ENCODE peak calls at places on chromosome 11, in nine cellular contexts. X is neural progenitor cell, H is OCI-LY7, W is GM23338, I is SK-N-SH, U is hepatocyte, P is HCT116, E is PC-3, F is GM23248. D is an unnamed sample.

GRCh38 chr11:59380263-59381059 is 21.8 kb downstream of the OR5AN1 start:
- DNase-seq in W (no peak), X (no peak), I (no peak), P (no peak), E (no peak), F (no peak), U (no peak), H (no peak), D (peak)

GRCh38 chr11:2289350-2289749 is 12.4 kb downstream of the C11orf21 start:
- DNase-seq in E (no peak), F (no peak), H (no peak), W (no peak), X (no peak), P (no peak), I (no peak), U (no peak), D (no peak)

GRCh38 chr11:117479372-117479771 is 151.7 kb downstream of the CEP164 start:
- DNase-seq in X (no peak), F (no peak), H (peak), U (no peak), I (no peak), W (peak), P (peak), E (no peak), D (no peak)

GRCh38 chr11:1345752-1346513 is 36.5 kb upstream of the TOLLIP start:
- DNase-seq in W (no peak), X (no peak), F (no peak), I (peak), H (no peak), E (no peak), U (no peak), P (no peak), D (no peak)

GRCh38 chr11:61800331-61801281 is 7.9 kb downstream of the FEN1 start:
- DNase-seq in W (no peak), U (no peak), P (no peak), I (no peak), F (no peak), H (no peak), E (peak), X (no peak), D (no peak)

GRCh38 chr11:130070109-130070828 is 575 bp downstream of the APLP2 start:
- DNase-seq in X (peak), P (no peak), H (peak), U (peak), E (peak), F (peak), W (peak), I (peak), D (peak)

GRCh38 chr11:8263109-8263768 is 439 bp downstream of the LMO1 start:
- DNase-seq in E (no peak), I (peak), W (peak), H (no peak), X (peak), P (no peak), U (no peak), F (peak), D (no peak)

GRCh38 chr11:75706260-75706729 is 11.3 kb upstream of the MOGAT2 start:
- DNase-seq in U (peak), I (peak), E (peak), F (peak), P (peak), W (peak), H (peak), X (peak), D (peak)

GRCh38 chr11:62073061-62073460 is 50.8 kb upstream of the INCENP start:
- DNase-seq in X (no peak), I (no peak), P (no peak), U (no peak), E (no peak), W (no peak), F (no peak), H (no peak), D (no peak)

GRCh38 chr11:70159612-70160570 is 43.2 kb upstream of the FADD start:
- DNase-seq in I (no peak), W (no peak), E (peak), P (peak), F (peak), H (no peak), X (no peak), U (no peak), D (no peak)

GRCh38 chr11:69131644-69132300 is 24.0 kb upstream of the SMIM38 start:
- DNase-seq in E (peak), X (peak), U (peak), I (peak), H (no peak), F (peak), P (peak), W (peak), D (peak)

GRCh38 chr11:68912254-68912653 is 8.6 kb downstream of the IGHMBP2 start:
- DNase-seq in H (no peak), E (peak), F (peak), U (no peak), X (no peak), W (no peak), I (no peak), P (no peak), D (no peak)

GRCh38 chr11:112374486-112375140 is 114.0 kb upstream of the PLET1 start:
- DNase-seq in F (no peak), E (no peak), H (no peak), U (no peak), P (no peak), I (no peak), W (peak), X (no peak), D (no peak)

GRCh38 chr11:78063440-78064181 is at the start of gene THRSP:
- DNase-seq in P (no peak), I (no peak), X (no peak), F (no peak), E (no peak), H (no peak), U (no peak), W (no peak), D (no peak)

GRCh38 chr11:8790964-8791363 is 108.4 kb downstream of the RPL27A start:
- DNase-seq in P (no peak), H (no peak), X (no peak), W (no peak), E (no peak), F (no peak), U (no peak), I (no peak), D (no peak)

GRCh38 chr11:94638278-94638901 is 71.2 kb downstream of the PIWIL4 start:
- DNase-seq in F (peak), X (no peak), I (no peak), W (no peak), E (no peak), H (no peak), P (no peak), U (no peak), D (no peak)

GRCh38 chr11:109401532-109401931 is 20.5 kb upstream of the C11orf87 start:
- DNase-seq in H (no peak), W (no peak), I (no peak), X (no peak), P (no peak), U (no peak), F (peak), E (peak), D (no peak)

GRCh38 chr11:118401880-118402590 is 629 bp downstream of the ATP5MG start:
- DNase-seq in F (peak), E (peak), P (no peak), I (no peak), X (peak), U (peak), H (no peak), W (peak), D (no peak)

GRCh38 chr11:19805346-19805745 is 92.7 kb downstream of the NAV2 start:
- DNase-seq in W (no peak), I (no peak), H (no peak), X (no peak), E (no peak), U (no peak), P (no peak), F (no peak), D (no peak)

GRCh38 chr11:34333787-34334186 is 24.0 kb downstream of the ABTB2 start:
- DNase-seq in H (no peak), U (no peak), P (no peak), I (no peak), X (no peak), F (no peak), W (no peak), E (no peak), D (no peak)

GRCh38 chr11:34335331-34335730 is 22.5 kb downstream of the ABTB2 start:
- DNase-seq in F (no peak), P (no peak), H (no peak), E (no peak), W (no peak), U (no peak), X (no peak), I (no peak), D (no peak)

GRCh38 chr11:34339149-34340064 is 18.4 kb downstream of the ABTB2 start:
- DNase-seq in I (no peak), F (peak), P (no peak), U (no peak), W (no peak), H (no peak), X (no peak), E (peak), D (no peak)

GRCh38 chr11:34335801-34336200 is 22.0 kb downstream of the ABTB2 start:
- DNase-seq in H (no peak), X (no peak), W (no peak), E (no peak), F (no peak), P (no peak), U (no peak), I (no peak), D (no peak)

GRCh38 chr11:34337016-34337415 is 20.8 kb downstream of the ABTB2 start:
- DNase-seq in X (no peak), P (no peak), E (no peak), F (no peak), U (no peak), I (no peak), H (no peak), W (no peak), D (no peak)
- H3K27ac ChIP-seq in X (no peak), P (no peak), E (no peak), F (no peak), U (no peak), I (no peak), H (no peak), W (no peak), D (no peak)

GRCh38 chr11:74559934-74560309 is 32.5 kb upstream of the POLD3 start:
- DNase-seq in E (peak), I (no peak), H (no peak), P (no peak), U (no peak), W (no peak), F (peak), X (no peak), D (no peak)
- H3K4me2 ChIP-seq in E (peak), I (no peak), H (no peak), P (no peak), U (no peak), W (no peak), F (no peak), X (no peak), D (no peak)

GRCh38 chr11:86608251-86608799 is 64.1 kb downstream of the ME3 start:
- DNase-seq in E (peak), H (peak), U (peak), I (peak), P (peak), X (peak), F (peak), W (peak), D (peak)
- TF ChIP-seq EZH2phosphoT487 in E (no peak), H (no peak), U (no peak), I (no peak), P (no peak), X (no peak), F (no peak), W (no peak), D (no peak)

GRCh38 chr11:12434255-12434654 is 56.9 kb downstream of the PARVA start:
- DNase-seq in E (no peak), I (no peak), U (no peak), F (peak), W (no peak), X (no peak), H (no peak), P (no peak), D (no peak)

GRCh38 chr11:12435264-12435663 is 57.9 kb downstream of the PARVA start:
- DNase-seq in P (no peak), H (no peak), U (no peak), F (no peak), X (no peak), W (no peak), E (no peak), I (no peak), D (peak)

GRCh38 chr11:12436266-12436665 is 58.9 kb downstream of the PARVA start:
- DNase-seq in P (no peak), E (no peak), U (no peak), X (no peak), F (no peak), W (no peak), H (no peak), I (no peak), D (no peak)

GRCh38 chr11:12432507-12432906 is 55.1 kb downstream of the PARVA start:
- DNase-seq in X (no peak), E (no peak), F (no peak), P (no peak), W (no peak), U (no peak), I (no peak), H (no peak), D (no peak)

GRCh38 chr11:12433571-12434061 is 56.2 kb downstream of the PARVA start:
- DNase-seq in H (no peak), U (peak), W (no peak), F (peak), I (peak), E (no peak), P (no peak), X (no peak), D (no peak)
- H3K27ac ChIP-seq in H (no peak), U (peak), W (no peak), F (peak), I (peak), E (no peak), P (no peak), X (no peak), D (no peak)

GRCh38 chr11:16902182-16902581 is 112.0 kb downstream of the PLEKHA7 start:
- DNase-seq in E (peak), I (no peak), H (no peak), U (no peak), P (peak), W (no peak), F (no peak), X (no peak), D (no peak)
- H3K4me2 ChIP-seq in E (peak), I (no peak), H (no peak), U (no peak), P (peak), W (no peak), F (no peak), X (no peak), D (peak)

GRCh38 chr11:64239662-64240466 is 1.0 kb upstream of the FKBP2 start:
- DNase-seq in E (no peak), W (no peak), I (no peak), H (peak), U (no peak), X (no peak), P (no peak), F (no peak), D (no peak)
- TF ChIP-seq EZH2phosphoT487 in E (no peak), W (no peak), I (no peak), H (no peak), U (no peak), X (no peak), P (no peak), F (no peak), D (no peak)

GRCh38 chr11:67031791-67032561 is 9.0 kb downstream of the SYT12 start:
- DNase-seq in P (no peak), E (peak), H (no peak), I (no peak), F (peak), X (no peak), W (no peak), U (no peak), D (no peak)

GRCh38 chr11:67030976-67031375 is 8.0 kb downstream of the SYT12 start:
- DNase-seq in U (no peak), W (no peak), P (no peak), I (no peak), F (no peak), X (no peak), H (peak), E (no peak), D (no peak)

GRCh38 chr11:67034350-67034749 is 11.4 kb downstream of the SYT12 start:
- DNase-seq in U (no peak), E (no peak), F (no peak), I (no peak), P (no peak), X (no peak), W (no peak), H (no peak), D (no peak)

GRCh38 chr11:67032830-67033555 is 10.1 kb downstream of the SYT12 start:
- DNase-seq in U (peak), W (no peak), H (no peak), F (peak), E (peak), I (no peak), P (no peak), X (no peak), D (no peak)

DNA sequence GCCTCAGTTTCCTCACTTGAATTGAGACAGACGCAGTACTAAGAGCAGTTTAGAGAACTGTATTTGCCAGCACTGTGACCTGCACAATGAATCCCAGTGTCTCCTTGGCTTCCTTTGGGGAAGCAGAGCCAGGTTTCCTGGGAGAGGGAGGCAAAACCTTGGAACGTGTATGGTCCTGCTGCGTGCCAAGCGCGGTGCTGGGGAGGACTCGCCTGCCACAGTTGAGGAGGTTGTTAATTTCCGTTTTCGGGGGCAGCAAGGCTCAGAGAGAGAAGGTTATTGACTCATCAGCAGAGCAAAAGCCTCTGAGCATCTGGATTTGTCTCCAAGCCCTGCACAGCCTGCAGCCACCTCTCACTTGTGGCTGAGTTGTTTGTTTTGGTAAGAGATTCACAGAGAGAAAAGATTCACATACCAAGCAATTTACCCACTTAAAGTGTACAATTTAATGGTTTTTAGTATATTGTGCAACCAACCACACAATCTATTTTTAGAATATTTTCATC is 10.8 kb downstream of the SYT12 start:
- DNase-seq in E (peak), H (no peak), W (no peak), X (no peak), I (no peak), P (no peak), F (peak), U (no peak), D (no peak)
- H3K27ac ChIP-seq in E (peak), H (no peak), W (no peak), X (no peak), I (no peak), P (peak), F (peak), U (peak), D (no peak)

GRCh38 chr11:72742522-72743320 is 9.5 kb downstream of the ARAP1 start:
- DNase-seq in U (no peak), P (no peak), H (no peak), F (no peak), E (no peak), I (no peak), X (no peak), W (no peak), D (no peak)
- H3K4me2 ChIP-seq in U (no peak), P (no peak), H (peak), F (no peak), E (no peak), I (no peak), X (no peak), W (no peak), D (no peak)